ENCODE peak calls at places on chromosome 12, in seven cellular contexts. V is neuronal stem cell, Z is mesendoderm, A is H9, D is trophoblast cell, I is H1, W is IMR-90. H is an unnamed sample.

GRCh38 chr12:29595071-29595755 is 97.7 kb upstream of the OVCH1 start:
- DNase-seq in V (no peak), Z (no peak), A (no peak), D (no peak), I (no peak), W (no peak), H (no peak)

GRCh38 chr12:80872053-80872452 is 65.7 kb downstream of the LIN7A start:
- DNase-seq in V (no peak), Z (no peak), A (no peak), D (no peak), I (no peak), W (no peak), H (no peak)

GRCh38 chr12:77847665-77848431 is 17.2 kb downstream of the NAV3 start:
- DNase-seq in V (no peak), Z (no peak), A (no peak), D (no peak), I (no peak), W (peak), H (peak)

GRCh38 chr12:75876843-75877587 is 154.6 kb downstream of the PHLDA1 start:
- DNase-seq in V (no peak), Z (peak), A (no peak), D (no peak), I (no peak), W (no peak), H (no peak)

GRCh38 chr12:52119398-52120254 is 40.1 kb downstream of the SMIM41 start:
- DNase-seq in V (peak), Z (peak), A (peak), D (peak), I (peak), W (no peak), H (peak)

GRCh38 chr12:28026701-28027100 is 54.2 kb upstream of the PTHLH start:
- DNase-seq in V (no peak), Z (peak), A (no peak), D (no peak), I (no peak), W (no peak), H (peak)

GRCh38 chr12:75437564-75437963 is 43.0 kb upstream of the GLIPR1 start:
- DNase-seq in V (no peak), Z (peak), A (no peak), D (peak), I (no peak), W (peak), H (peak)

GRCh38 chr12:26153421-26154154 is 28.8 kb upstream of the BHLHE41 start:
- DNase-seq in V (no peak), Z (no peak), A (no peak), D (peak), I (no peak), W (peak), H (peak)

GRCh38 chr12:55715833-55716581 is at the start of gene BLOC1S1:
- DNase-seq in V (peak), Z (peak), A (peak), D (peak), I (no peak), W (peak), H (peak)

GRCh38 chr12:77064891-77065360 is 443 bp downstream of the E2F7 start:
- DNase-seq in V (no peak), Z (no peak), A (no peak), D (no peak), I (no peak), W (no peak), H (no peak)

GRCh38 chr12:121465921-121466799 is 66.2 kb downstream of the RNF34 start:
- DNase-seq in V (no peak), Z (no peak), A (no peak), D (no peak), I (no peak), W (no peak), H (peak)

GRCh38 chr12:62301799-62302133 is 41.6 kb downstream of the USP15 start:
- DNase-seq in V (no peak), Z (no peak), A (no peak), D (no peak), I (no peak), W (no peak), H (no peak)
- H3K23ac ChIP-seq in V (no peak), Z (no peak), A (no peak), D (no peak), I (no peak), W (no peak), H (no peak)

DNA sequence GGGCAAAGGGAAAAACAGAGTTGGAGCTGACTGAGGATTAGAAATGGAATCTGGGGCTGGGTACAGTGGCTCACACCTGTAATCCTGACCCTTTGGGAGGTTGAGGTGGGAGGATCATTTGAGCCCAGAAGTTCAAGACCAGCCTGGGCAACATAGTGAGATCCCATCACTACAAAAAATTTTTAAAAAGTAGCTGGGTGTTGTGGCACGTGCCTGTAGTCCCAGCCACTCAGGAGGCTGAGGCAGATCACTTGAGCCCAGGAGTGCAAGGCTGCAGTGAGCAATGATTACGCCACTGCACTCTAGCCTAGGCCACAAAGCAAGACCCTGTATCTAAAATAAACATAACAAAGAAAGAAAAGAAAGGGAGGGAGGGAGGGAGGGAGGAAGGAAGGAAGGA is 14.9 kb upstream of the DCP1B start:
- DNase-seq in V (no peak), Z (no peak), A (no peak), D (no peak), I (no peak), W (no peak), H (no peak)
- H3K23ac ChIP-seq in V (no peak), Z (no peak), A (no peak), D (no peak), I (no peak), W (no peak), H (no peak)

DNA sequence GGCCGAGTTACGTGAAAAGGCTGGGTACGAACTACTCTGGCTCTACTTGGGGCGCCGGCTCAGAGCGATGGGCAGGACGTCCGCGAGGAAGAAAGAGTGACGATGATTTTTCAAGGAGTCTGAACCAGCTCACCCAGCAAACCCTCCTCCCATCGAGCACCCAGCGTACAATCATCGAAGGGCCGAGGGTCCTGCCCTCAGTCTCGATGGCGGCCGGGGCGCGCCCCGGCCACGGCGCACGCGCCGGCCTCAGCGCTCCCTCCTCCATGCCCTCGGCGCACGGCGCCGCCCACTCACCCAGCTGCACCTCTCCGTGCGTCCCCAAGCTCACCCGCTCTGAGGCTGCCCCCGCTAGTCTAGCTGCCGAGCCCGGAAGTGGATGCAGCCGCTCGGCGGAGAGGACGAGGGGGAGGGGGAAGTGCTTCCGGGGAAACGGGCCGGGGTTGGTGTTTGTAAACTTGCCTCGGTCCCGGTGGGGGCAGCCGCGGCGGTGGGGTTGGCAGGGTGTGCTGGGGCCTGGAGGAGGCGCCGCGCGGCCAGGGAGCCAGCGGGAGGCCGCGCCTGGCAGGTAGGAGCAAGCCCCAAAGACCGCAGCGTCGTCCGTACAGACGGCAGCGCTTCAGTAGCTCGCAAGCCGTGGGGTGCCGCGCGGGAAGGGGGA is at the start of the genes CSAD and ZNF740:
- DNase-seq in V (peak), Z (peak), A (peak), D (peak), I (peak), W (peak), H (peak)
- H3K23ac ChIP-seq in V (peak), Z (peak), A (no peak), D (peak), I (no peak), W (peak), H (peak)

GRCh38 chr12:5189173-5189572 is 145.5 kb downstream of the KCNA5 start:
- DNase-seq in V (no peak), Z (no peak), A (no peak), D (no peak), I (no peak), W (no peak), H (no peak)

GRCh38 chr12:5185435-5186069 is 141.9 kb downstream of the KCNA5 start:
- DNase-seq in V (no peak), Z (no peak), A (no peak), D (no peak), I (no peak), W (no peak), H (no peak)

GRCh38 chr12:5188413-5188930 is 144.8 kb downstream of the KCNA5 start:
- DNase-seq in V (no peak), Z (no peak), A (no peak), D (no peak), I (no peak), W (no peak), H (no peak)

GRCh38 chr12:5186715-5187114 is 143.0 kb downstream of the KCNA5 start:
- DNase-seq in V (no peak), Z (no peak), A (no peak), D (no peak), I (no peak), W (no peak), H (no peak)

DNA sequence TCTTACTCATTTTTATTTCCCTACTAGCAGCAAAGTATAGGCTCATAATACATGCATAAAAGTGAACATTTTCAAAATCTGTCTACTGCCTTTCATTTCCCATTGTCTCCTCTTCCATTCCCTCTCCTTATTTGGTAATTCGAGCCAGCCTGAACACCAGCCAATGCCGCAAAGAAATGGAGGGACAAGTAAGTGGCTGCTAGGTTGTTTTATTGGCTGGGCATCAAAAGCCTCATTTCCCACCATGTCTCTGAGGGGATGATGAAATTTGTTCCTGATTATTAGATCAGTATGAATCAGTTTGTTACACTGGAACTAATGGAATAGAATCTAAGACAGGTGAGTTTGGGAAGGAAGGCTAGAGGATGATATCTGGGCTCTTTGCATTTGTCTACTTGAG is 143.5 kb downstream of the KCNA5 start:
- DNase-seq in V (no peak), Z (no peak), A (no peak), D (no peak), I (no peak), W (no peak), H (no peak)
- H3K23ac ChIP-seq in V (no peak), Z (no peak), A (no peak), D (no peak), I (no peak), W (no peak), H (no peak)

DNA sequence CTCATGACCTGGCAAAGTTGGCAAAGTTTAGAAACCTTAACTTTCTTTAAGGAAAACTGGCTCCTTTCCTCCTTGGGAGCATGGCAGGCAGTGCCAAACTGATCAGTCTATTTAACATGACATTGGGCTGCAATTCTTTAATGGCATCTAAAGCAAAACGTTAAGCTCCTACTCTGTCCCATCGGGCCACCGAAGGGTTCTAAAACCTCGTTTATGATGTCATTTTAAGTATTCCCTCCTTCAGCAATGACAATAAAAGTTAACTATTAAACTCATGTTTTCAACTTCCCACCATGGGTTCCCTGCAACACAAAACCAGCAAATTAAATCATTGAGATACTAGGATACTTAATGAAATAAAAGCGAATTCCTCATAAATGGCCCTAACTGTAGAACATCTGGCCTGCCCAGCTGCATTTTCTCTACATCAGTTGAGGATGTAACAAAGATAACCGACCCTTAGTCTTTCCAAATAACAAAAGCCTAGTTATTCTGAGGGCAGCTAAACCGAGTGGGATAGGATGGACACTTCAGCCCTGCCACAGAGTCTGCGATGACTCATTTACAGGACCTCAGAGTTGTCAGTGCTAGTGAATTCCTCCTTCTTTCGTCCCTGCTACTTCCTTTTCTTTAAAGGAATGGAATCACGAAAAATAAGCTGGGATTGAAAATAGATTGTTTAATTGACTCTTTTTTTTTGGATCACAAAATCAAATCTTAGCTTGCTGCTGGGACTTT is 34.5 kb upstream of the RIC8B start:
- DNase-seq in V (no peak), Z (peak), A (no peak), D (peak), I (no peak), W (peak), H (peak)
- H3K23ac ChIP-seq in V (no peak), Z (no peak), A (no peak), D (no peak), I (no peak), W (no peak), H (no peak)

GRCh38 chr12:31106101-31106803 is 32.6 kb downstream of the DDX11 start:
- DNase-seq in V (no peak), Z (no peak), A (peak), D (no peak), I (no peak), W (no peak), H (no peak)
- H3K23ac ChIP-seq in V (no peak), Z (no peak), A (no peak), D (no peak), I (no peak), W (no peak), H (no peak)

H was measured in mesenchymal stem cell.